ENCODE peak calls at places on chromosomes 3 and 15, in five cellular contexts. C, J, Q, X and I are unnamed samples.

GRCh38 chr15:100861511-100861991 is 18.1 kb upstream of the ALDH1A3 start:
- DNase-seq in J (no peak), Q (no peak), X (no peak), C (no peak), I (no peak)

GRCh38 chr15:44194397-44195150 is 497 bp downstream of the FRMD5 start:
- DNase-seq in Q (peak; percentile 84), C (no peak), X (peak; percentile 79), J (peak; percentile 30), I (peak; percentile 65)

GRCh38 chr15:71051539-71051938 is 63.7 kb upstream of the THSD4 start:
- DNase-seq in J (no peak), Q (no peak), X (peak; percentile 16), C (no peak), I (no peak)

GRCh38 chr15:74176262-74177208 is 3.0 kb downstream of the ISLR start:
- DNase-seq in J (no peak), C (no peak), X (no peak), Q (no peak), I (peak; percentile 61)

GRCh38 chr3:106249159-106249558 is 380.3 kb upstream of the CBLB start:
- DNase-seq in X (peak; percentile 72), J (no peak), Q (no peak), C (no peak), I (no peak)

GRCh38 chr3:183492849-183493179 is 62.7 kb downstream of the KLHL6 start:
- DNase-seq in C (no peak), X (no peak), Q (no peak), J (no peak), I (no peak)

GRCh38 chr3:130906374-130906995 is 12.6 kb downstream of the ATP2C1 start:
- DNase-seq in C (no peak), X (peak; percentile 57), J (no peak), Q (no peak), I (no peak)

GRCh38 chr3:8651418-8652322 is 7.1 kb upstream of the SSUH2 start:
- DNase-seq in X (no peak), J (no peak), Q (no peak), C (no peak), I (no peak)

GRCh38 chr3:172536993-172537419 is 13.8 kb upstream of the TNFSF10 start:
- DNase-seq in C (no peak), J (no peak), X (no peak), Q (peak; percentile 71), I (no peak)

GRCh38 chr3:98732239-98733054 is 30.7 kb upstream of the ST3GAL6 start:
- DNase-seq in C (peak; percentile 50), X (peak; percentile 67), J (peak; percentile 55), Q (peak; percentile 59), I (peak; percentile 53)

GRCh38 chr3:130915567-130916292 is 21.8 kb downstream of the ATP2C1 start:
- DNase-seq in Q (no peak), J (no peak), X (peak; percentile 64), C (no peak), I (no peak)

GRCh38 chr3:129112308-129113052 is 9.1 kb downstream of the RAB43 start:
- DNase-seq in C (no peak), Q (no peak), J (no peak), X (no peak), I (no peak)

GRCh38 chr15:80614711-80615360 is 80.3 kb upstream of the ABHD17C start:
- DNase-seq in C (peak; percentile 9), X (no peak), J (no peak), Q (no peak), I (no peak)

GRCh38 chr3:17384567-17385296 is 357.7 kb downstream of the TBC1D5 start:
- DNase-seq in J (no peak), C (no peak), X (no peak), Q (no peak), I (no peak)

GRCh38 chr3:194686414-194686815 is 732 bp downstream of the FAM43A start:
- DNase-seq in J (no peak), X (no peak), Q (no peak), C (no peak), I (no peak)

GRCh38 chr3:22117751-22118346 is 366.8 kb upstream of the ZNF385D start:
- DNase-seq in J (no peak), Q (peak; percentile 54), C (no peak), X (peak; percentile 72), I (no peak)

GRCh38 chr15:66388057-66388363 is 1.3 kb downstream of the MAP2K1 start:
- DNase-seq in Q (no peak), C (no peak), X (no peak), J (no peak), I (no peak)

GRCh38 chr15:65642588-65642987 is 20.9 kb downstream of the SLC24A1 start:
- DNase-seq in J (no peak), Q (peak; percentile 25), X (no peak), C (no peak), I (no peak)

GRCh38 chr3:124174910-124175874 is 183.3 kb upstream of the ROPN1 start:
- DNase-seq in J (no peak), Q (no peak), X (no peak), C (no peak), I (no peak)

GRCh38 chr3:40753371-40753770 is 228.6 kb downstream of the ZNF621 start:
- DNase-seq in X (no peak), C (no peak), J (no peak), Q (no peak), I (no peak)

GRCh38 chr3:18780941-18781340 is 355.8 kb upstream of the SATB1 start:
- DNase-seq in X (no peak), J (no peak), C (no peak), Q (no peak), I (no peak)

GRCh38 chr3:79517766-79518413 is 249.9 kb downstream of the ROBO1 start:
- DNase-seq in X (peak; percentile 66), C (no peak), J (no peak), Q (peak; percentile 57), I (no peak)

GRCh38 chr3:10970306-10970979 is 22.1 kb upstream of the SLC6A1 start:
- DNase-seq in J (no peak), Q (no peak), C (no peak), X (no peak), I (no peak)

GRCh38 chr3:24704496-24704895 is 209.8 kb upstream of the THRB start:
- DNase-seq in C (no peak), J (no peak), Q (no peak), X (peak; percentile 100), I (no peak)

GRCh38 chr3:65582012-65582717 is 456.6 kb downstream of the MAGI1 start:
- DNase-seq in C (no peak), X (peak; percentile 38), Q (no peak), J (no peak), I (no peak)

DNA sequence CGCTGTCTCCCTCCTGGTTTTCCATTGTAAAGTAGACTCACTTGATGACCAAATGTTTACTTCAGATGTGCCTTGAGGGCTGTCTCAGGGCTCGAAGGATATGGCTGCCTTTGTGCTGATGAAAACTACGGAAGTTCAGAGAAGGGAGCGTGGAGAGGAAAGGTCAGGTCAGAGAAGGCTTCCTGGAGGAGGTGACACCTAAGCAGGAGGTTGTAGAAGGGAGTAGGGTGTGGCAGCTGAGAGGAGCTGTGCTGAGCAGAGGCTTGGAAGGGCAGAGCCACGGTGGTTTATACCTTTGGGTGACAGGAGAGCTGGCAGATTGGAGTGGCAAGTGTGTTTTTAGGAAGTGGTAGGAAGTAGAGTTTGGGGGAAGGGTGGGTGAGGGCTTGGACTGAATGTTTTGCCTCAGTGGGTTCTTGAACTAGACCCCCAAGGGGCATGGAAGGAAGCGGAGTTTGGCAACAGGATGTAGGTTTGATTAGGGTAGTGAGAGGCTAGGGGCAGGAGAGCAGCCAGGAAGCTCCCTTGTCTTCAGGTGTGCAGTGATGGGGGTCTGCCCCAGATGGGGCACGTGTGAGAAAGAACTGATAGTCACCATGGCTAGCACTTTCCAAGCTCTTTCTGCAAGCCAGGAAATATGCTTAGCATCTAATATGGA is 4.5 kb downstream of the ZSCAN2 start:
- DNase-seq in J (no peak), Q (no peak), C (no peak), X (no peak), I (no peak)
- H3K4me3 ChIP-seq in J (no peak overlapping the region), Q (no peak overlapping the region), C (no peak overlapping the region), X (no peak overlapping the region), I (no peak overlapping the region)

GRCh38 chr3:49534581-49535495 is 19.4 kb upstream of the BSN start:
- DNase-seq in Q (no peak), X (no peak), C (no peak), J (no peak), I (no peak)

GRCh38 chr3:49535971-49536874 is 18.1 kb upstream of the BSN start:
- DNase-seq in J (no peak), X (no peak), C (no peak), Q (no peak), I (no peak)

GRCh38 chr3:49536875-49537533 is 17.3 kb upstream of the BSN start:
- DNase-seq in Q (no peak), X (no peak), C (no peak), J (no peak), I (no peak)

GRCh38 chr3:49533786-49534519 is 20.3 kb upstream of the BSN start:
- DNase-seq in J (no peak), C (no peak), X (no peak), Q (no peak), I (no peak)

DNA sequence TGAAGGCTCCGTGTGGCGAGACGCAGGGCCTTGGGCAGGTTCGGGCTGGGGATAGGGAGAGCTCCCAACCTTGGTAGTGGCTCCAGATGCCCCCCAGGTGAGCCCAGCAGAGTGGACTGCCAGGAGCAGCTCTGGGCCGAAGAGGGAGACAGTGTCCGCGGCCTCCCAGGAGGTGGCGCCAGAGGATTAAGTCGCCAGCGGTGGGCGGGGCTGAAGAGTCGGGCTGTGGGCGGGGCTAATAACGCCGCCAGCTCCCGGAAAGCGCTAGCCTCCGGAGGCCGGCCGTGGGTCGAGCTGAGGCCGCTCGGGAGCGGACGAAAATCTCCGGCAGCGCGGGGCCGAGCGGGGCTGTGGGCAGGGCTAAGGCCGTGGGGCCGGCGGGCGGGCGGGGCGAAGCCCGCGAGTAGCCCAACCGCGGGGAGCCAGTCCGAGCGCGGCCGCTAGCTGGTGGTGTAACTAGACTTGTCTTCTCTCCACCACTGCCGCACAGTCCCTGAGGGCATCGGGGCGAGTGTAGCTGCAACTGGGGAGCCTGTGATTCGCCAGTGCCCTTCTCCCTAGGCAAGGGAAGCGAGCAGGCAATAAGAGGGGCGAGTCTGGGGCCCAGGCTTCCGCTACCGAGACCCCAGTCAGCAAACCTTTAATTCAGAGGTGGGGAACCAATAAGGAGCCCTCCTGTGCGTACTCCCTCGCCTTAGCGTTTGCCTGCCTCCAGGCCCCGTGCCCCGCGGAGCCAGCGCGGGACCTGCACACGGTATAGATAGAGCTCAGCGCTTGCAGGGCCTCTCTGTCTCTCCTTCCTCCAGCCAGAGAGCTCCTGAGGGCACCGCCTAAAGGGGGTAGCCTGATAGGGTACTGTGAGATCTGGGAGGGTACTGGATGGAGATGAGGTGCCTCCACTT is 14.4 kb upstream of the BSN start:
- DNase-seq in C (peak; percentile 94), Q (peak; percentile 96), X (peak; percentile 96), J (peak; percentile 57), I (peak; percentile 97)
- H3K4me3 ChIP-seq in C (peak overlapping the region; percentile 28), Q (peak overlapping the region; percentile 3), X (peak overlapping the region; percentile 69), J (peak overlapping the region; percentile 49), I (peak overlapping the region; percentile 58)

GRCh38 chr3:138172625-138173024 is 2.1 kb downstream of the DBR1 start:
- DNase-seq in J (no peak), Q (no peak), X (no peak), C (no peak), I (no peak)

GRCh38 chr3:138174421-138175122 is at the start of gene DBR1:
- DNase-seq in J (peak; percentile 73), Q (peak; percentile 81), C (peak; percentile 91), X (peak; percentile 83), I (peak; percentile 84)

GRCh38 chr3:138173769-138174420 is 826 bp downstream of the DBR1 start:
- DNase-seq in C (no peak), Q (no peak), X (no peak), J (no peak), I (no peak)
- H3K4me3 ChIP-seq in C (peak overlapping the region; percentile 93), Q (peak overlapping the region; percentile 42), X (peak overlapping the region; percentile 73), J (peak overlapping the region; percentile 60), I (peak overlapping the region; percentile 90)

GRCh38 chr15:60945196-60945595 is 283.9 kb downstream of the RORA start:
- DNase-seq in X (no peak), Q (peak; percentile 70), C (no peak), J (no peak), I (peak; percentile 74)
- H3K4me3 ChIP-seq in X (no peak overlapping the region), Q (no peak overlapping the region), C (no peak overlapping the region), J (no peak overlapping the region), I (no peak overlapping the region)